ENCODE peak calls at places on chromosomes 13 and 19, in five cellular contexts. V, P, Z, O and D are unnamed samples.
A peak's percentile ranks its signal among the peaks of the same experiment; 100 is the strongest.

GRCh38 chr13:113855931-113856715 is 7.8 kb downstream of the GAS6 start:
- DNase-seq in V (no peak), P (no peak), Z (no peak), O (no peak), D (no peak)

GRCh38 chr19:14381689-14382474 is 638 bp downstream of the ADGRE5 start:
- DNase-seq in V (peak; percentile 88), P (no peak), Z (peak; percentile 87), O (no peak), D (no peak)

GRCh38 chr19:19399733-19400438 is 5.6 kb upstream of the GATAD2A start:
- DNase-seq in V (no peak), P (no peak), Z (no peak), O (no peak), D (no peak)

GRCh38 chr19:40298026-40298425 is 12.9 kb upstream of the AKT2 start:
- DNase-seq in V (no peak), P (no peak), Z (no peak), O (no peak), D (no peak)

GRCh38 chr19:32339988-32340874 is 5.2 kb upstream of the ZNF507 start:
- DNase-seq in V (peak; percentile 72), P (peak; percentile 71), Z (peak; percentile 55), O (no peak), D (peak; percentile 63)

GRCh38 chr13:21328836-21329477 is 130.1 kb downstream of the ZDHHC20 start:
- DNase-seq in V (peak; percentile 12), P (no peak), Z (peak; percentile 8), O (no peak), D (no peak)

GRCh38 chr19:51467864-51468544 is 9.8 kb upstream of the SIGLEC8 start:
- DNase-seq in V (no peak), P (no peak), Z (no peak), O (no peak), D (no peak)

GRCh38 chr19:16372065-16372915 is 47.7 kb downstream of the KLF2 start:
- DNase-seq in V (peak; percentile 58), P (no peak), Z (no peak), O (no peak), D (no peak)

GRCh38 chr19:7863157-7863970 is 10.8 kb downstream of the PRR36 start:
- DNase-seq in V (peak; percentile 20), P (no peak), Z (peak; percentile 46), O (no peak), D (no peak)

GRCh38 chr13:109773276-109773675 is 13.1 kb downstream of the IRS2 start:
- DNase-seq in V (peak; percentile 56), P (no peak), Z (no peak), O (no peak), D (no peak)

GRCh38 chr13:113548778-113549621 is 35.6 kb upstream of the TFDP1 start:
- DNase-seq in V (no peak), P (no peak), Z (no peak), O (no peak), D (no peak)

GRCh38 chr19:35040826-35041547 is 534 bp upstream of the HPN start:
- DNase-seq in V (peak; percentile 55), P (peak; percentile 98), Z (peak; percentile 38), O (peak; percentile 71), D (no peak)

GRCh38 chr13:29923554-29924481 is 73.4 kb upstream of the UBL3 start:
- DNase-seq in V (peak; percentile 79), P (peak; percentile 94), Z (peak; percentile 74), O (peak; percentile 52), D (peak; percentile 66)

GRCh38 chr19:4504297-4504701 is 14.0 kb downstream of the PLIN4 start:
- DNase-seq in V (no peak), P (no peak), Z (no peak), O (no peak), D (no peak)

GRCh38 chr13:44818428-44818827 is 170.8 kb downstream of the NUFIP1 start:
- DNase-seq in V (no peak), P (no peak), Z (no peak), O (no peak), D (no peak)

GRCh38 chr19:54183431-54183830 is 5.9 kb downstream of the MBOAT7 start:
- DNase-seq in V (no peak), P (peak; percentile 67), Z (no peak), O (no peak), D (no peak)

GRCh38 chr19:50666346-50667176 is 17.3 kb downstream of the C19orf81 start:
- DNase-seq in V (no peak), P (peak; percentile 74), Z (no peak), O (no peak), D (no peak)

GRCh38 chr19:18072335-18072734 is 14.4 kb downstream of the IL12RB1 start:
- DNase-seq in V (no peak), P (peak; percentile 3), Z (no peak), O (no peak), D (no peak)

GRCh38 chr19:43766755-43767043 is 11.9 kb upstream of the SMG9 start:
- DNase-seq in V (no peak), P (no peak), Z (no peak), O (no peak), D (no peak)

GRCh38 chr13:51557423-51557822 is 26.8 kb upstream of the WDFY2 start:
- DNase-seq in V (no peak), P (no peak), Z (no peak), O (no peak), D (no peak)

GRCh38 chr13:113508531-113509254 is 18.2 kb upstream of the DCUN1D2 start:
- DNase-seq in V (no peak), P (no peak), Z (no peak), O (no peak), D (no peak)

GRCh38 chr13:77409412-77409811 is 82.5 kb upstream of the MYCBP2 start:
- DNase-seq in V (no peak), P (no peak), Z (no peak), O (no peak), D (no peak)

GRCh38 chr19:45692187-45693111 is at the start of gene QPCTL:
- DNase-seq in V (peak; percentile 99), P (peak; percentile 98), Z (peak; percentile 96), O (peak; percentile 81), D (peak; percentile 95)

GRCh38 chr19:8324186-8325050 is 3.1 kb downstream of the RPS28 start:
- DNase-seq in V (no peak), P (peak; percentile 79), Z (no peak), O (no peak), D (no peak)

GRCh38 chr13:47112205-47112896 is 215.5 kb upstream of the HTR2A start:
- DNase-seq in V (no peak), P (no peak), Z (no peak), O (no peak), D (no peak)

GRCh38 chr13:80338781-80339577 is 1.9 kb downstream of the SPRY2 start:
- DNase-seq in V (peak; percentile 54), P (peak; percentile 87), Z (peak; percentile 29), O (peak; percentile 57), D (peak; percentile 40)

GRCh38 chr13:114174529-114174941 is 4.5 kb upstream of the CFAP97D2 start:
- DNase-seq in V (no peak), P (no peak), Z (no peak), O (no peak), D (no peak)

GRCh38 chr13:110509478-110509926 is 52.0 kb downstream of the RAB20 start:
- DNase-seq in V (no peak), P (no peak), Z (no peak), O (no peak), D (no peak)

GRCh38 chr19:29706635-29707034 is 8.4 kb downstream of the C19orf12 start:
- DNase-seq in V (no peak), P (no peak), Z (no peak), O (no peak), D (no peak)

GRCh38 chr19:50371914-50372475 is 4.3 kb upstream of the NR1H2 start:
- DNase-seq in V (no peak), P (no peak), Z (no peak), O (no peak), D (no peak)

GRCh38 chr19:32652893-32653625 is 21.9 kb downstream of the ANKRD27 start:
- DNase-seq in V (no peak), P (peak; percentile 89), Z (no peak), O (peak; percentile 49), D (no peak)

GRCh38 chr19:49767967-49768581 is 1.3 kb downstream of the AP2A1 start:
- DNase-seq in V (no peak), P (no peak), Z (no peak), O (no peak), D (no peak)

GRCh38 chr19:21947775-21948174 is 63.0 kb downstream of the ZNF208 start:
- DNase-seq in V (no peak), P (no peak), Z (no peak), O (no peak), D (no peak)

GRCh38 chr13:30388401-30389283 is 33.7 kb upstream of the UBE2L5 start:
- DNase-seq in V (no peak), P (no peak), Z (no peak), O (no peak), D (no peak)

GRCh38 chr19:38402967-38403674 is at the start of gene FAM98C:
- DNase-seq in V (no peak), P (peak; percentile 99), Z (peak; percentile 100), O (peak; percentile 93), D (peak; percentile 100)
- TF ChIP-seq CTCF in V (peak; percentile 99), P (peak; percentile 99), Z (peak; percentile 99), O (no peak), D (peak; percentile 97)

GRCh38 chr19:33736787-33737186 is 59.9 kb upstream of the KCTD15 start:
- DNase-seq in V (no peak), P (no peak), Z (no peak), O (no peak), D (no peak)
- TF ChIP-seq CTCF in V (no peak), P (no peak), Z (no peak), O (no peak), D (no peak)

DNA sequence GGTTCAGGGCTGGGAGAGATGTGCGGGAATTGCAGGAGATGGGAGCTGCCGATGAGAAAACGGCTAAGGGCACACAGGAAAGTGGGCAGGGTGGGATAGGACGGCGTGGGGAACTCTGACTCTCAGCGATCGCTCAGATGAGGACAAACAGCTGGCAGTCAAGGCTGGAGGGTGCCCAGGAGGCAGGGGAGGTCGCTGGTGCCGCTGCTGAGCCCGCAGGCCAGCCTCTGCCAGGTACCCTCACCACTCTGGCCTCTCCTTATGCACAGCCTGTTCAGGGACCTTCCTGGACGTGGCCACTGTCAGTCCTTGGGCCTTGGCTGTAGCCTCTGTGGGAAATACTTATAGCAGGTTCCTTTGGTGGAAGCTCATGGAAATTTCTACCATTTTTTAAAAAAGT is 308.6 kb downstream of the TEX29 start:
- DNase-seq in V (no peak), P (no peak), Z (no peak), O (no peak), D (no peak)
- TF ChIP-seq CTCF in V (no peak), P (no peak), Z (no peak), O (no peak), D (no peak)

GRCh38 chr19:30738047-30738446 is 365.9 kb downstream of the ZNF536 start:
- DNase-seq in V (no peak), P (no peak), Z (no peak), O (no peak), D (no peak)
- TF ChIP-seq CTCF in V (no peak), P (no peak), Z (no peak), O (no peak), D (no peak)

GRCh38 chr13:28333204-28333900 is 161.6 kb downstream of the FLT1 start:
- DNase-seq in V (no peak), P (no peak), Z (no peak), O (no peak), D (no peak)
- TF ChIP-seq CTCF in V (no peak), P (no peak), Z (no peak), O (no peak), D (no peak)

GRCh38 chr13:99600318-99600717 is 99.0 kb downstream of the TM9SF2 start:
- DNase-seq in V (peak; percentile 44), P (no peak), Z (no peak), O (no peak), D (no peak)
- TF ChIP-seq CTCF in V (peak; percentile 53), P (no peak), Z (no peak), O (no peak), D (no peak)